ENCODE peak calls at places on chromosomes 16 and 17, in six cellular contexts. One of them, this sample, is unnamed.

GRCh38 chr17:15038656-15039055 is 226.5 kb downstream of the PMP22 start:
- DNase-seq in neuronal stem cell: no peak
- DNase-seq in trophoblast cell: peak
- DNase-seq in mesenchymal stem cell: peak
- DNase-seq in IMR-90: peak
- DNase-seq in H1: no peak
- DNase-seq in this sample: peak

GRCh38 chr16:86428729-86429472 is 81.4 kb upstream of the FOXF1 start:
- DNase-seq in neuronal stem cell: no peak
- DNase-seq in trophoblast cell: no peak
- DNase-seq in H1: no peak
- DNase-seq in mesenchymal stem cell: no peak
- DNase-seq in IMR-90: no peak
- DNase-seq in this sample: peak

GRCh38 chr17:63700528-63701441 is 860 bp upstream of the LIMD2 start:
- DNase-seq in mesenchymal stem cell: peak
- DNase-seq in neuronal stem cell: peak
- DNase-seq in H1: peak
- DNase-seq in trophoblast cell: no peak
- DNase-seq in IMR-90: peak
- DNase-seq in this sample: peak

GRCh38 chr16:83310816-83311215 is 497.0 kb upstream of the HSBP1 start:
- DNase-seq in IMR-90: no peak
- DNase-seq in neuronal stem cell: no peak
- DNase-seq in mesenchymal stem cell: no peak
- DNase-seq in H1: no peak
- DNase-seq in trophoblast cell: no peak
- DNase-seq in this sample: no peak

GRCh38 chr16:4792951-4793513 is 2.1 kb upstream of the SMIM22 start:
- DNase-seq in neuronal stem cell: no peak
- DNase-seq in H1: no peak
- DNase-seq in mesenchymal stem cell: no peak
- DNase-seq in IMR-90: no peak
- DNase-seq in trophoblast cell: no peak
- DNase-seq in this sample: no peak

GRCh38 chr17:48555183-48555615 is 10.3 kb upstream of the HOXB2 start:
- DNase-seq in mesenchymal stem cell: peak
- DNase-seq in trophoblast cell: no peak
- DNase-seq in neuronal stem cell: no peak
- DNase-seq in IMR-90: peak
- DNase-seq in H1: no peak
- DNase-seq in this sample: no peak

GRCh38 chr16:8571061-8571596 is 19.2 kb downstream of the TMEM114 start:
- DNase-seq in trophoblast cell: peak
- DNase-seq in mesenchymal stem cell: peak
- DNase-seq in IMR-90: peak
- DNase-seq in neuronal stem cell: no peak
- DNase-seq in H1: no peak
- DNase-seq in this sample: peak

GRCh38 chr17:58918072-58918471 is 162.4 kb downstream of the PPM1E start:
- DNase-seq in IMR-90: no peak
- DNase-seq in mesenchymal stem cell: no peak
- DNase-seq in trophoblast cell: no peak
- DNase-seq in neuronal stem cell: no peak
- DNase-seq in H1: no peak
- DNase-seq in this sample: peak

GRCh38 chr16:68298907-68299515 is 11.7 kb downstream of the SLC7A6OS start:
- DNase-seq in trophoblast cell: no peak
- DNase-seq in neuronal stem cell: no peak
- DNase-seq in H1: no peak
- DNase-seq in mesenchymal stem cell: peak
- DNase-seq in IMR-90: peak
- DNase-seq in this sample: peak

GRCh38 chr17:19000531-19001011 is 4.0 kb downstream of the FAM83G start:
- DNase-seq in mesenchymal stem cell: peak
- DNase-seq in IMR-90: peak
- DNase-seq in trophoblast cell: no peak
- DNase-seq in H1: no peak
- DNase-seq in neuronal stem cell: no peak
- DNase-seq in this sample: no peak

GRCh38 chr17:36942631-36943125 is 5.4 kb downstream of the LHX1 start:
- DNase-seq in IMR-90: no peak
- DNase-seq in mesenchymal stem cell: no peak
- DNase-seq in H1: no peak
- DNase-seq in neuronal stem cell: no peak
- DNase-seq in trophoblast cell: no peak
- DNase-seq in this sample: no peak

GRCh38 chr17:2712300-2713043 is 908 bp upstream of the CLUH start:
- DNase-seq in neuronal stem cell: no peak
- DNase-seq in IMR-90: no peak
- DNase-seq in trophoblast cell: no peak
- DNase-seq in mesenchymal stem cell: no peak
- DNase-seq in H1: no peak
- DNase-seq in this sample: no peak

GRCh38 chr17:49708515-49709161 is 874 bp upstream of the SLC35B1 start:
- DNase-seq in H1: peak
- DNase-seq in neuronal stem cell: no peak
- DNase-seq in IMR-90: no peak
- DNase-seq in trophoblast cell: peak
- DNase-seq in mesenchymal stem cell: no peak
- DNase-seq in this sample: peak

GRCh38 chr17:81354252-81354943 is 40.9 kb upstream of the BAHCC1 start:
- DNase-seq in IMR-90: no peak
- DNase-seq in trophoblast cell: no peak
- DNase-seq in neuronal stem cell: no peak
- DNase-seq in H1: no peak
- DNase-seq in mesenchymal stem cell: no peak
- DNase-seq in this sample: no peak

GRCh38 chr17:42660692-42661345 is 1.7 kb downstream of the TUBG2 start:
- DNase-seq in trophoblast cell: no peak
- DNase-seq in IMR-90: peak
- DNase-seq in neuronal stem cell: no peak
- DNase-seq in mesenchymal stem cell: peak
- DNase-seq in H1: no peak
- DNase-seq in this sample: peak

GRCh38 chr16:22962905-22963304 is 148.9 kb downstream of the HS3ST2 start:
- DNase-seq in neuronal stem cell: no peak
- DNase-seq in mesenchymal stem cell: no peak
- DNase-seq in IMR-90: no peak
- DNase-seq in H1: peak
- DNase-seq in trophoblast cell: no peak
- DNase-seq in this sample: no peak

GRCh38 chr17:16294560-16294959 is 58.7 kb downstream of the CENPV start:
- DNase-seq in trophoblast cell: no peak
- DNase-seq in mesenchymal stem cell: no peak
- DNase-seq in neuronal stem cell: no peak
- DNase-seq in IMR-90: no peak
- DNase-seq in H1: no peak
- DNase-seq in this sample: no peak

GRCh38 chr17:2484876-2485275 is 26.8 kb downstream of the METTL16 start:
- DNase-seq in trophoblast cell: peak
- DNase-seq in IMR-90: no peak
- DNase-seq in neuronal stem cell: no peak
- DNase-seq in H1: peak
- DNase-seq in mesenchymal stem cell: no peak
- DNase-seq in this sample: peak

GRCh38 chr16:89564476-89565255 is 4.2 kb downstream of the RPL13 start:
- DNase-seq in H1: peak
- DNase-seq in mesenchymal stem cell: no peak
- DNase-seq in IMR-90: no peak
- DNase-seq in trophoblast cell: peak
- DNase-seq in neuronal stem cell: no peak
- DNase-seq in this sample: no peak

GRCh38 chr17:80968602-80969029 is 23.0 kb upstream of the CHMP6 start:
- DNase-seq in H1: no peak
- DNase-seq in mesenchymal stem cell: no peak
- DNase-seq in IMR-90: peak
- DNase-seq in neuronal stem cell: no peak
- DNase-seq in trophoblast cell: no peak
- DNase-seq in this sample: no peak

GRCh38 chr17:42405963-42406495 is 17.0 kb downstream of the CAVIN1 start:
- DNase-seq in mesenchymal stem cell: peak
- DNase-seq in H1: peak
- DNase-seq in neuronal stem cell: no peak
- DNase-seq in trophoblast cell: peak
- DNase-seq in IMR-90: peak
- DNase-seq in this sample: peak

GRCh38 chr17:28748852-28749515 is 5.2 kb downstream of the TRAF4 start:
- DNase-seq in trophoblast cell: peak
- DNase-seq in neuronal stem cell: no peak
- DNase-seq in IMR-90: no peak
- DNase-seq in H1: no peak
- DNase-seq in mesenchymal stem cell: peak
- DNase-seq in this sample: no peak

GRCh38 chr17:66636111-66636510 is 198.8 kb upstream of the CACNG5 start:
- DNase-seq in IMR-90: peak
- DNase-seq in trophoblast cell: no peak
- DNase-seq in H1: no peak
- DNase-seq in neuronal stem cell: no peak
- DNase-seq in mesenchymal stem cell: peak
- DNase-seq in this sample: no peak

GRCh38 chr16:71693168-71693567 is 31.3 kb downstream of the PHLPP2 start:
- DNase-seq in neuronal stem cell: no peak
- DNase-seq in mesenchymal stem cell: no peak
- DNase-seq in H1: no peak
- DNase-seq in trophoblast cell: no peak
- DNase-seq in IMR-90: no peak
- DNase-seq in this sample: no peak

GRCh38 chr16:56748191-56748590 is 18.3 kb downstream of the NUP93 start:
- DNase-seq in H1: no peak
- DNase-seq in mesenchymal stem cell: no peak
- DNase-seq in neuronal stem cell: no peak
- DNase-seq in trophoblast cell: no peak
- DNase-seq in IMR-90: no peak
- DNase-seq in this sample: no peak
- H3K9ac ChIP-seq in H1: no peak
- H3K9ac ChIP-seq in mesenchymal stem cell: no peak
- H3K9ac ChIP-seq in neuronal stem cell: no peak
- H3K9ac ChIP-seq in trophoblast cell: no peak
- H3K9ac ChIP-seq in IMR-90: no peak
- H3K9ac ChIP-seq in this sample: no peak

GRCh38 chr17:77404812-77405581 is 264.2 kb downstream of the SEC14L1 start:
- DNase-seq in H1: no peak
- DNase-seq in IMR-90: peak
- DNase-seq in trophoblast cell: no peak
- DNase-seq in mesenchymal stem cell: peak
- DNase-seq in neuronal stem cell: no peak
- DNase-seq in this sample: no peak
- H3K4me3 ChIP-seq in H1: no peak
- H3K4me3 ChIP-seq in IMR-90: no peak
- H3K4me3 ChIP-seq in trophoblast cell: no peak
- H3K4me3 ChIP-seq in mesenchymal stem cell: no peak
- H3K4me3 ChIP-seq in neuronal stem cell: no peak
- H3K4me3 ChIP-seq in this sample: no peak

DNA sequence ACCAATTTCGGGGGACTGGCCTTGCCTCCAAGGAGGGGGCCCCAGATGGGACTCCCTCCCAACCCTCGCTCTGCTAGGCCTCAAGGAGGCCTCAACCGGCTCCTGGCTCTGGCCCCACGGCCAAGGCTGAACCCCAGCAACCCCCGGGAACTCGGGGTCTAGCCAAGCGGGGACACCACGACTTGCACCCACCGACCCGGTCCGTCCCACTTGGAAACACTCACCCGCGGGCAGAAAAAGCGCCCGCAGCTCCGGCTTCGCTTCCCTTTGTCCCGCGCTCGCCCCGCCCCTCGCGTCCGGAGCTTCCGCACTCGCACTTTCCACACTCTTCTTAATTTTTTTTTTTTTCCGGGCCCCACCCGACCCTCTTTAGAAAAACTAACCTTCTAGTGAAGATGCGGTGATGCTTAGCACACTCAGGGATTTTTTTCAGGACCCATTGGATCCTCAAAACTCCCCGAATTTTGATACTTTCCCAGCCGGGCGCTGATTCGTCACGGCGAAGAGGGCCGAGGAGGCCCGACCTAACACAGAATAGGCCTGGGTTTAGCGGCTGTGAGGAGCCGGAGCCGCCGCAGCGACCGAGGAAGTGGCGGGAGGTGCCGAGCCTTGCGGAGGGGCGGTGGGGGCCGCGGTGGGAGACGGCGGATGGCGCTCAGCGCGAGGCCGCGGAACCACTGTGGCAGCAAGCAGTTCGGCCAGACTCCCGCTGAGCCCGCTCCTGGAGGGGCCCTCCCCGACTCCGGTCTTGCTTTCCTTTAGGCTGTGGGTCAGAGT is at the start of gene SMARCE1:
- DNase-seq in mesenchymal stem cell: peak
- DNase-seq in H1: peak
- DNase-seq in neuronal stem cell: peak
- DNase-seq in IMR-90: peak
- DNase-seq in trophoblast cell: peak
- DNase-seq in this sample: peak
- H2BK120ac ChIP-seq in mesenchymal stem cell: peak
- H2BK120ac ChIP-seq in H1: peak
- H2BK120ac ChIP-seq in neuronal stem cell: peak
- H2BK120ac ChIP-seq in IMR-90: peak
- H2BK120ac ChIP-seq in trophoblast cell: peak
- H2BK120ac ChIP-seq in this sample: peak

DNA sequence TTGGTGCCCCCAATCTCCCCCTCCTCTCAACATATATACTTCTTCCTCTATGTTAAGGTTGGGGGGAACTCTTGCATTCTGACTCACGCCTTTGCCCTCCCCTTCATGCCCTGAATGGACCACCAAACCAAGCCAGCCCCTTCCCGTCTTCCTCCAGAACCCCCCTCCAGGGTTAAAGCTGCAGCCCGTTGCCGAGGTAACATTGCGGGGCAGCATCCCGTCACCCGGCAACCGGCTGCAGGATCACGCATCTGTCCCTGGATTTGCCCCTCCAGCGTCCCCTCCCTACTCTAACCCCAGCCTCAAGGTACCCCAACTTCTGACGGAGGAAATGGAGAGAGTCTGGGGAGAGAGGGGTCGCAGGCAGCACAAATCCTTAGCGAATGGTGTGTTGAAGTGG is 612 bp upstream of the NLGN2 start:
- DNase-seq in neuronal stem cell: no peak
- DNase-seq in H1: no peak
- DNase-seq in mesenchymal stem cell: no peak
- DNase-seq in IMR-90: no peak
- DNase-seq in trophoblast cell: no peak
- DNase-seq in this sample: no peak
- H3K9ac ChIP-seq in neuronal stem cell: no peak
- H3K9ac ChIP-seq in H1: no peak
- H3K9ac ChIP-seq in mesenchymal stem cell: no peak
- H3K9ac ChIP-seq in IMR-90: no peak
- H3K9ac ChIP-seq in trophoblast cell: no peak
- H3K9ac ChIP-seq in this sample: no peak

GRCh38 chr17:77478899-77479298 is 338.1 kb downstream of the SEC14L1 start:
- DNase-seq in H1: no peak
- DNase-seq in trophoblast cell: no peak
- DNase-seq in mesenchymal stem cell: peak
- DNase-seq in neuronal stem cell: no peak
- DNase-seq in IMR-90: no peak
- DNase-seq in this sample: no peak
- H3K4me3 ChIP-seq in H1: no peak
- H3K4me3 ChIP-seq in trophoblast cell: no peak
- H3K4me3 ChIP-seq in mesenchymal stem cell: no peak
- H3K4me3 ChIP-seq in neuronal stem cell: no peak
- H3K4me3 ChIP-seq in IMR-90: no peak
- H3K4me3 ChIP-seq in this sample: no peak